ENCODE peak calls at places on chromosomes 13 and 19, in four cellular contexts. U is Caco-2, F is mucosa of descending colon, R is IMR-90. E is an unnamed sample.

GRCh38 chr13:34164585-34164984 is 346.6 kb downstream of the RFC3 start:
- DNase-seq in U (no peak), F (no peak), R (no peak), E (peak)

GRCh38 chr13:47000166-47000565 is 103.3 kb upstream of the HTR2A start:
- DNase-seq in U (no peak), F (no peak), R (peak), E (no peak)

GRCh38 chr13:31246918-31247317 is 47.1 kb downstream of the B3GLCT start:
- DNase-seq in U (no peak), F (peak), R (no peak), E (no peak)

GRCh38 chr19:579111-579841 is 6.9 kb downstream of the BSG start:
- DNase-seq in U (no peak), F (no peak), R (no peak), E (no peak)

GRCh38 chr19:18718015-18718526 is 34.6 kb downstream of the CRTC1 start:
- DNase-seq in U (no peak), F (no peak), R (no peak), E (no peak)

GRCh38 chr13:48260970-48261369 is 28.0 kb downstream of the ITM2B start:
- DNase-seq in U (no peak), F (no peak), R (no peak), E (no peak)

GRCh38 chr13:75760182-75760981 is 124.3 kb downstream of the LMO7 start:
- DNase-seq in U (peak), F (peak), R (peak), E (peak)

GRCh38 chr13:70090036-70090723 is 17.4 kb upstream of the ATXN8OS start:
- DNase-seq in U (no peak), F (no peak), R (no peak), E (no peak)

GRCh38 chr19:49895566-49896297 is 955 bp downstream of the IL4I1 start:
- DNase-seq in U (no peak), F (no peak), R (no peak), E (no peak)

GRCh38 chr13:33138441-33138840 is 122.2 kb downstream of the KL start:
- DNase-seq in U (no peak), F (no peak), R (no peak), E (no peak)

GRCh38 chr13:111897178-111897845 is 169.6 kb upstream of the SOX1 start:
- DNase-seq in U (no peak), F (no peak), R (no peak), E (no peak)

GRCh38 chr19:18862976-18863842 is 31.4 kb downstream of the UPF1 start:
- DNase-seq in U (no peak), F (no peak), R (no peak), E (no peak)

GRCh38 chr19:41407271-41407670 is 9.7 kb downstream of the BCKDHA start:
- DNase-seq in U (no peak), F (no peak), R (no peak), E (no peak)

GRCh38 chr19:8610041-8610927 is at the start of gene ADAMTS10:
- DNase-seq in U (no peak), F (peak), R (peak), E (no peak)

GRCh38 chr19:35903550-35904179 is 1.3 kb downstream of the HCST start:
- DNase-seq in U (peak), F (peak), R (peak), E (peak)

GRCh38 chr19:1122972-1123363 is 19.2 kb downstream of the GPX4 start:
- DNase-seq in U (peak), F (peak), R (peak), E (peak)

DNA sequence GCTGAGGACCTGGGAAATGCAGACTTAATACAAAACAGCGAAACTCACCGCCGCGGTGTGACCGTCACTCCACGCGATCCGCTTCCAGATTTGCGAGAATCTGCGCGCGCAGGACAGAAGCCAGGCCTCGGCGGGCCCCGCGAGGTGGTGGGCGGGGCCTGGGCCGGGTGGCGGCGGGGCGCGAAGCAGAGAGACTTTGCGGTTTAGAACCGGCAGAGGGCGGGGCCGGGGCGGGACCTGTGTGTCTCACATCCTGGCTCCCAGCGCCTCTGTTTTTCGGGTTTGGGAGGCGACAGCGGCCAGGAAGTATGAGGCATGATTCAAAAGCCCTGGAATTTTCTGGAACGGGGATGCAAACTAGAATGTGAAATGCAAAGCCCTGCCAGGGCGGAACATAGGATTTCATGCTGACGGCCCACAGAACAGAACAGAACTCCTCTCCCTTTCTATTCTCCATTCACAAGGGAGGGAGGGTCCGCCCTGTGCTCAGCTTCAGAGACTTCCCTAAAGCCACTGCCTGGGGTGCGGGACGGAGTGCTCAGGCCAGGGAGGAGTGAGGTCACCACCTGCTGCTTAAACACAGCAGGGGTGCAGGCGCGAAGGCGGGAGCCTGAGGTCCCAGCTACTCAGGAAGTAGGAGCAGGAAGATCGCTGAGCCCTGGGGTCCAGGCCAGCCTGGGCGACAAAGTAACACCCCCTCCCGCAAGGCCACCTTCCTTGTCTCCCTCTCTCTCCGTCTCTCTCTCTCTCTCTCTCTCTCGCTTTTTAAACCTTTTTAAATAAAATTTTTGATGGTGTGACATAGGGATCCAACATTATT is 44.2 kb downstream of the ZNF611 start:
- DNase-seq in U (peak), F (peak), R (peak), E (no peak)
- TF ChIP-seq CTCF in U (peak), F (peak), R (no peak), E (no peak)

DNA sequence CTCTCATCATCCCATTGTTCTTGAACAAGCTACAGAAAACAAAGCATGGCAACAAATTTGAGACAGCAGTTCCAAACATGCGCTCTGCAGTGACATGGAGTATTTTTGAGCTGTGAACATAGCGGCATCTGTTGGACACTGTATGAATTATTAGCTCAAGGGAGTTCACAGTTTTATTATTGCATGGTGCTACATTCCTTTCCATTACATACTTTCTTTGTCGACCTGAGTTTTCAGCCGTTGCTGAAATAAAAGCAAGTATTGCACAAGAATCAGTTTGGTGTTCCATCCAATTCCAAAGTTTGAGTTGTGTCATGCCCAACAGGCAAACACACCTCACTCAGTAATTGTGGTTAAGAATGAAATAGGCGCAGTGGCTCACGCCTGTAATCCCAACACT is 30.1 kb upstream of the METTL21C start:
- DNase-seq in U (peak), F (peak), R (peak), E (peak)
- TF ChIP-seq CTCF in U (peak), F (no peak), R (peak), E (no peak)

DNA sequence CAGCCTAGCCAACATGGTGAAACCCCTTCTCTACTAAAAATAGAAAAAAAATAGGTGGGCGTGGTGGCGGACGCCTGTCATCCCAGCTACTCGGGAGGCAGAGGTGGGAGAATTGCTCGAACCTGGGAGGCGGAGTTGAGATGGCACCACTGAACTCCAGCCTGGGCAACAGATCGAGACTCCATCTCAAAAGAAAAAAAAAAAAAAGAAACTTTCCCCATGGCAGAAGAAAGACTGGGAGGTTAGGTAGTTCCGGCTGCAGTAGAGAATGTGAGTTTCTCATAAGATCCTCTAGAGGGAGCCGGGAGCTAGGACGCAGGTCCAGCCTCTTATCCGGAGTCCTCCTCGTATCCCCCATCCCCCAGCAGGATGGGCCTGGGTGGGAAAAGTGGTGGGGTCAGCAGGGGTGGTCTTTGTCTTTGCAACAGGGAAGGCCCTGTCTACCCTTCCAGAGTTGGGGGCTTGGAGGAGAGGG is 13.2 kb upstream of the CREB3L3 start:
- DNase-seq in U (peak), F (peak), R (peak), E (peak)
- TF ChIP-seq CTCF in U (peak), F (peak), R (peak), E (no peak)

GRCh38 chr13:42883771-42884170 is 102.4 kb downstream of the FAM216B start:
- DNase-seq in U (peak), F (peak), R (peak), E (peak)
- TF ChIP-seq CTCF in U (peak), F (no peak), R (no peak), E (no peak)

DNA sequence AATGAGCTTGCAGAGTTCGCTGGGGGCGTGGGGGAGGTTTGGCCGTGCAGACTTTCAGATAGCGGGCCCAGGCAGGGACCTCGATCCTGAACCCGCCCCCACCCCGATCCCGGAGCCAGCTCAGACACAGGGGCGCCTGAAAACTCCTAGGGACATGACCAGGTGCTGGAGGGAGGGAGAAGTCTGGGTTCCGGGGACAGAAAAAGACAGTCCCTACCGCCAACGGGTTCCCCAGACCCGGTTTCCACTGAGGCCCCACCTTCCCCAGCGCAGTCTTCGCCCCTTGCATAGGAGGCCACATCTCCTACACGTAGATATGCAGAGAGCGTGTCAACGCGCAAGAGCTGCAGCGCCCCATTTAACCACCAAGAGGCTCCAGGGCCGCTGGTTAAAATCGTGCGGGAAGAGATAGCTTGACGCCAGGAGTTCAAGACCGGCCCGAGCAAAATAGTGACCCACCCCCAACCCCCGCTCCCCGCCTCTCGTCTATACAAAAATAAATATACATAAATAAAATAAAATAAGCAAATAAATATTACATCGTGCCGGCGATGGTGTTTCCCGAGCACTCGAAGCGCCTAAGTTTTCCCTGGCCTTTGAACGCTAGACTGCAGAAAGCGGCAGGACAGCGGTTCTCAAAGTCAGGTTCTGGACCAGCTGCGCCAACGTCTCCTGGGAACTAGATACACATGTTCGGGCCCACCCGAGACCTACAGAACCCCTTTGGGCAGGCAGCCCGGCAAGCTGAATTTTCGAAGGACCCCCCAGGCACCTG is 8.3 kb downstream of the CCDC8 start:
- DNase-seq in U (peak), F (no peak), R (no peak), E (no peak)
- TF ChIP-seq CTCF in U (no peak), F (no peak), R (no peak), E (no peak)

GRCh38 chr19:16001481-16002312 is 52.9 kb downstream of the OR10H4 start:
- DNase-seq in U (peak), F (peak), R (peak), E (peak)
- TF ChIP-seq CTCF in U (no peak), F (no peak), R (peak), E (no peak)

GRCh38 chr19:16076958-16077611 is 790 bp downstream of the TPM4 start:
- DNase-seq in U (no peak), F (peak), R (no peak), E (no peak)
- TF ChIP-seq CTCF in U (no peak), F (no peak), R (no peak), E (no peak)

GRCh38 chr19:5867201-5868136 is 2.9 kb downstream of the FUT5 start:
- DNase-seq in U (no peak), F (no peak), R (no peak), E (no peak)

GRCh38 chr19:5864013-5864720 is 6.2 kb downstream of the FUT5 start:
- DNase-seq in U (no peak), F (no peak), R (no peak), E (no peak)

GRCh38 chr19:5863030-5863665 is 7.2 kb downstream of the FUT5 start:
- DNase-seq in U (no peak), F (no peak), R (no peak), E (no peak)

GRCh38 chr19:5865772-5866171 is 4.6 kb downstream of the FUT5 start:
- DNase-seq in U (no peak), F (no peak), R (no peak), E (no peak)

GRCh38 chr19:5864725-5865486 is 5.4 kb downstream of the FUT5 start:
- DNase-seq in U (no peak), F (no peak), R (no peak), E (no peak)
- TF ChIP-seq CTCF in U (no peak), F (no peak), R (peak), E (no peak)

E was measured in Calu3.